ENCODE peak calls at places on chromosome 22, in ten cellular contexts. V, Z, J, X, M, B, O, U, Y and S are unnamed samples.

GRCh38 chr22:38266120-38266519 is 6.7 kb downstream of the TMEM184B start:
- DNase-seq in Z (no peak), M (no peak), V (no peak), O (no peak), J (no peak), U (no peak), Y (no peak), B (no peak), X (no peak), S (no peak)

GRCh38 chr22:36330655-36331305 is 57.0 kb downstream of the MYH9 start:
- DNase-seq in J (no peak), M (peak; percentile 83), B (peak; percentile 58), Y (peak; percentile 43), O (no peak), Z (no peak), X (no peak), V (no peak), U (no peak), S (no peak)

GRCh38 chr22:25492950-25493790 is 71.3 kb upstream of the GRK3 start:
- DNase-seq in O (no peak), X (no peak), J (no peak), Z (peak; percentile 82), Y (no peak), M (no peak), U (no peak), V (no peak), B (no peak), S (no peak)

GRCh38 chr22:50694099-50694498 is 21.5 kb downstream of the SHANK3 start:
- DNase-seq in Z (no peak), M (no peak), B (peak; percentile 49), V (no peak), X (no peak), J (no peak), U (no peak), Y (no peak), O (no peak), S (no peak)

GRCh38 chr22:39437836-39438704 is 18.7 kb upstream of the MGAT3 start:
- DNase-seq in Z (no peak), J (no peak), Y (no peak), V (no peak), X (no peak), M (no peak), B (no peak), U (no peak), O (no peak), S (no peak)

GRCh38 chr22:39240841-39241631 is 3.7 kb downstream of the PDGFB start:
- DNase-seq in X (no peak), Y (no peak), V (no peak), O (no peak), U (peak; percentile 37), B (no peak), M (no peak), Z (no peak), J (no peak), S (no peak)

GRCh38 chr22:37626144-37626543 is 13.3 kb upstream of the SH3BP1 start:
- DNase-seq in Z (peak; percentile 23), O (no peak), X (no peak), M (no peak), Y (peak; percentile 43), B (peak; percentile 67), J (no peak), U (no peak), V (no peak), S (no peak)

GRCh38 chr22:38437416-38437815 is 17.6 kb downstream of the KCNJ4 start:
- DNase-seq in Y (no peak), J (no peak), Z (peak; percentile 26), M (peak; percentile 66), V (no peak), B (peak; percentile 28), X (no peak), U (no peak), O (no peak), S (no peak)

GRCh38 chr22:47094861-47095330 is 332.4 kb downstream of the TBC1D22A start:
- DNase-seq in B (peak; percentile 54), Z (no peak), V (no peak), M (peak; percentile 28), O (no peak), X (no peak), U (no peak), Y (no peak), J (no peak), S (no peak)

GRCh38 chr22:26097840-26098239 is 71.4 kb upstream of the SEZ6L start:
- DNase-seq in J (no peak), B (no peak), U (no peak), Y (no peak), Z (peak; percentile 38), V (no peak), O (no peak), M (no peak), X (no peak), S (no peak)

GRCh38 chr22:20011123-20011992 is 5.3 kb downstream of the ARVCF start:
- DNase-seq in Y (no peak), Z (no peak), U (no peak), X (no peak), V (no peak), J (no peak), O (no peak), B (no peak), M (no peak), S (no peak)

GRCh38 chr22:43002198-43002577 is 12.8 kb downstream of the PACSIN2 start:
- DNase-seq in U (no peak), J (no peak), B (peak; percentile 86), V (no peak), M (peak; percentile 86), Y (no peak), O (no peak), Z (no peak), X (no peak), S (no peak)

GRCh38 chr22:46007848-46008261 is 30.9 kb upstream of the WNT7B start:
- DNase-seq in X (no peak), U (no peak), B (peak; percentile 62), V (peak; percentile 72), Y (peak; percentile 78), M (no peak), Z (peak; percentile 62), J (peak; percentile 72), O (no peak), S (no peak)

GRCh38 chr22:38549106-38549884 is 20.7 kb downstream of the DMC1 start:
- DNase-seq in U (no peak), B (peak; percentile 17), Z (no peak), X (no peak), O (no peak), M (no peak), V (no peak), Y (no peak), J (no peak), S (no peak)

GRCh38 chr22:38258895-38259294 is 13.9 kb downstream of the TMEM184B start:
- DNase-seq in V (no peak), B (peak; percentile 72), M (no peak), J (no peak), U (no peak), Z (no peak), X (no peak), O (no peak), Y (no peak), S (no peak)

GRCh38 chr22:45918455-45919370 is 58.2 kb downstream of the WNT7B start:
- DNase-seq in O (no peak), B (no peak), Z (no peak), Y (no peak), M (peak; percentile 80), J (no peak), U (no peak), V (no peak), X (no peak), S (no peak)

GRCh38 chr22:44380716-44381500 is 68.2 kb upstream of the SHISAL1 start:
- DNase-seq in Z (no peak), B (no peak), X (no peak), V (no peak), U (no peak), O (no peak), M (no peak), J (no peak), Y (no peak), S (no peak)

GRCh38 chr22:46272762-46273431 is 5.1 kb downstream of the TTC38 start:
- DNase-seq in U (no peak), B (no peak), O (no peak), V (no peak), X (no peak), M (no peak), Z (no peak), J (no peak), Y (no peak), S (no peak)

GRCh38 chr22:26610072-26610958 is 7.5 kb downstream of the CRYBB1 start:
- DNase-seq in Z (peak; percentile 48), O (no peak), U (no peak), Y (no peak), X (peak; percentile 2), M (peak; percentile 96), J (peak; percentile 55), V (peak; percentile 32), B (peak; percentile 67), S (peak; percentile 60)

GRCh38 chr22:22061085-22062077 is 78.8 kb upstream of the TOP3B start:
- DNase-seq in V (peak; percentile 9), B (peak; percentile 25), Y (no peak), M (no peak), U (no peak), O (no peak), J (peak; percentile 49), X (peak; percentile 28), Z (peak; percentile 33), S (no peak)

GRCh38 chr22:21765909-21766529 is 30.4 kb upstream of the YPEL1 start:
- DNase-seq in U (no peak), O (no peak), Z (no peak), X (no peak), Y (no peak), B (no peak), J (no peak), M (no peak), V (no peak), S (no peak)

GRCh38 chr22:40426671-40427070 is 56.3 kb downstream of the SGSM3 start:
- DNase-seq in J (no peak), U (no peak), O (no peak), V (no peak), Y (no peak), X (peak; percentile 63), Z (peak; percentile 80), B (no peak), M (peak; percentile 11), S (no peak)

GRCh38 chr22:36220457-36220921 is 18.8 kb downstream of the APOL2 start:
- DNase-seq in U (no peak), O (no peak), M (peak; percentile 58), Z (no peak), B (peak; percentile 90), J (no peak), X (no peak), Y (no peak), V (no peak), S (no peak)

GRCh38 chr22:37019309-37020191 is at the start of the genes MPST and TST:
- DNase-seq in V (no peak), O (peak; percentile 6), X (peak; percentile 79), M (peak; percentile 37), Z (peak; percentile 80), Y (no peak), U (no peak), B (peak; percentile 65), J (no peak), S (peak; percentile 37)

GRCh38 chr22:22076937-22077703 is 94.5 kb upstream of the TOP3B start:
- DNase-seq in X (no peak), B (peak; percentile 52), V (no peak), Y (no peak), M (no peak), O (no peak), U (no peak), Z (peak; percentile 21), J (no peak), S (no peak)

GRCh38 chr22:19870153-19871022 is 15.7 kb upstream of the GNB1L start:
- DNase-seq in B (no peak), O (no peak), V (no peak), X (no peak), Y (no peak), U (peak; percentile 1), M (no peak), J (no peak), Z (no peak), S (no peak)

GRCh38 chr22:39423976-39424375 is 24.4 kb downstream of the TAB1 start:
- DNase-seq in Z (no peak), B (no peak), Y (no peak), U (no peak), X (no peak), O (no peak), J (no peak), M (no peak), V (no peak), S (no peak)